ENCODE peak calls at places on chromosomes 7 and 10, in seven cellular contexts. W is upper lobe of right lung, B is left ventricle myocardium inferior, T is breast epithelium, F is AG10803, H is thoracic aorta, E is astrocyte of the cerebellum. M is an unnamed sample.

GRCh38 chr10:61784354-61785131 is 117.0 kb upstream of the ARID5B start:
- DNase-seq in F (no peak), E (no peak), W (no peak), T (no peak), H (no peak), B (no peak), M (no peak)

GRCh38 chr10:133419211-133419950 is 5.0 kb downstream of the SPRN start:
- DNase-seq in F (no peak), E (no peak), B (no peak), T (peak; percentile 45), H (no peak), W (no peak), M (no peak)

GRCh38 chr10:131858118-131858515 is 42.7 kb upstream of the PPP2R2D start:
- DNase-seq in B (no peak), F (no peak), H (no peak), W (peak; percentile 41), E (no peak), T (peak; percentile 42), M (no peak)

GRCh38 chr7:479948-480499 is 39.6 kb downstream of the PDGFA start:
- DNase-seq in F (no peak), W (peak; percentile 45), H (no peak), E (no peak), B (peak; percentile 10), T (no peak), M (no peak)

GRCh38 chr10:97574374-97575100 is 2.0 kb downstream of the ANKRD2 start:
- DNase-seq in F (peak; percentile 84), E (no peak), B (peak; percentile 60), T (peak; percentile 87), H (peak; percentile 35), W (peak; percentile 80), M (peak; percentile 78)

GRCh38 chr10:114100848-114101741 is 57.4 kb downstream of the ADRB1 start:
- DNase-seq in W (no peak), B (peak; percentile 46), F (peak; percentile 15), T (peak; percentile 54), H (no peak), E (peak; percentile 33), M (peak; percentile 46)

GRCh38 chr7:2044311-2044882 is 188.3 kb downstream of the MAD1L1 start:
- DNase-seq in H (no peak), E (no peak), B (peak; percentile 7), T (no peak), F (no peak), W (peak; percentile 48), M (no peak)

GRCh38 chr7:40057292-40057691 is 77.1 kb downstream of the MPLKIP start:
- DNase-seq in W (no peak), F (peak; percentile 31), H (no peak), E (no peak), T (no peak), B (no peak), M (peak; percentile 48)

GRCh38 chr7:4724648-4725013 is 42.5 kb downstream of the FOXK1 start:
- DNase-seq in E (no peak), W (no peak), B (no peak), F (peak; percentile 21), T (no peak), H (no peak), M (peak; percentile 48)

GRCh38 chr7:48139461-48139860 is 31.8 kb upstream of the ABCA13 start:
- DNase-seq in T (no peak), H (no peak), E (no peak), F (peak; percentile 33), B (no peak), W (no peak), M (peak; percentile 15)

GRCh38 chr7:17062433-17063383 is 180.9 kb upstream of the AGR3 start:
- DNase-seq in F (no peak), W (no peak), T (no peak), B (no peak), H (no peak), E (no peak), M (peak; percentile 41)

GRCh38 chr10:7277874-7278273 is 133.0 kb downstream of the SFMBT2 start:
- DNase-seq in B (no peak), F (no peak), W (no peak), E (no peak), H (no peak), T (no peak), M (no peak)

GRCh38 chr7:155256761-155257481 is 40.8 kb upstream of the INSIG1 start:
- DNase-seq in T (no peak), W (no peak), B (no peak), F (peak; percentile 22), E (no peak), H (no peak), M (no peak)

GRCh38 chr10:110172155-110172554 is 35.2 kb upstream of the MXI1 start:
- DNase-seq in H (no peak), B (no peak), E (no peak), F (no peak), T (no peak), W (no peak), M (no peak)
- TF ChIP-seq CTCF in H (no peak), B (no peak), E (no peak), F (no peak), T (no peak), W (no peak), M (no peak)

DNA sequence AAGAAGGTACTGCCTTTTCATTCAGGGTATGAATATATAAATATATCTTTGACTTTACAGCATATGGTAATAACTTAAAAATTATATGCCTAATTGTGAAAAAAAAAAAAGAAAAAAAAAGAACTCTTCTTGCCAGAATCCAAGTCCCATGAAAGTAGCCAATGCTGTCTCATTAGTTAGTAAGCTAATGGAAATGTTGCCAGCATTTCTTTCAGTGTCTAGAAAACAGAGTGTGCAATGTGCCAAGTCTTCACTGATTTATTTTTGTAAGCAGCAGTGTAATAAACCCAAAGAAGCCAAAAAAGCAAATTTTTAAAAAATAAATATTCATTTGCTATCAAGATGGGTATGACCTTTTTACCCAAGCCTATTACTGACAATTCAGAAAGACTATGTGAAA is 31.1 kb upstream of the LRRN3 start:
- DNase-seq in W (no peak), F (peak; percentile 18), E (no peak), H (no peak), B (no peak), T (no peak), M (no peak)
- H3K4me3 ChIP-seq in W (no peak overlapping the region), F (no peak overlapping the region), E (no peak overlapping the region), H (no peak overlapping the region), B (no peak overlapping the region), T (no peak overlapping the region), M (no peak overlapping the region)

DNA sequence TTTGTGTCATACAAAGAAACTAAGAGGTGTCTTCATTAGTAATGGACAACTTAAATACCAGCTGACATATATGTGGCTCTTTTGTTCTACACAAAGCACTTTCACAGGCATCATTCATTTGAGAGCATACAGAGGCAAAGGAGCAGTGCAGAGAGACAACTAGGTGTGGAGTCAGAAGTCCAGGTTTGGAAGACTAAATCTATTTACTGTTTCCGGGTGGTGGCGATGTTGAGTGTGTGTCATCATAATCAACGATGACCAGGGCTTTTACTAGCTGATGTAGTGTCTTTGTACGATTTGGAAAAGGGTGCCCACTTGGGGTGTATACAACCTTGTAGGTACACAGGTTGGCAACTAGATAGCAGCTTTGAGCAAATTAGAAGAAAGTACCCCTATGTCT is 195.5 kb upstream of the CCDC6 start:
- DNase-seq in E (no peak), T (no peak), B (no peak), H (no peak), F (no peak), W (no peak), M (no peak)
- TF ChIP-seq CTCF in E (no peak), T (no peak), B (no peak), H (no peak), F (no peak), W (no peak), M (no peak)

GRCh38 chr10:80540644-80541143 is 3.0 kb downstream of the SH2D4B start:
- DNase-seq in B (no peak), E (no peak), H (no peak), F (no peak), T (no peak), W (no peak), M (no peak)
- H3K4me3 ChIP-seq in B (peak overlapping the region; percentile 45), E (no peak overlapping the region), H (no peak overlapping the region), F (no peak overlapping the region), T (peak overlapping the region; percentile 31), W (peak overlapping the region; percentile 14), M (no peak overlapping the region)

GRCh38 chr10:90718185-90718584 is 139.7 kb downstream of the HTR7 start:
- DNase-seq in E (no peak), B (no peak), W (no peak), T (no peak), H (no peak), F (no peak), M (peak; percentile 35)
- TF ChIP-seq CTCF in E (peak; percentile 40), B (peak; percentile 26), W (no peak), T (no peak), H (no peak), F (no peak), M (peak; percentile 25)

GRCh38 chr7:55066479-55066878 is 47.7 kb downstream of the EGFR start:
- DNase-seq in F (peak; percentile 77), E (no peak), W (no peak), H (no peak), T (no peak), B (no peak), M (peak; percentile 54)

GRCh38 chr7:55066938-55067337 is 48.1 kb downstream of the EGFR start:
- DNase-seq in T (no peak), H (no peak), E (no peak), W (no peak), F (no peak), B (no peak), M (no peak)

GRCh38 chr7:55065079-55065478 is 46.3 kb downstream of the EGFR start:
- DNase-seq in E (peak; percentile 93), T (no peak), W (no peak), H (no peak), F (peak; percentile 99), B (no peak), M (peak; percentile 99)

GRCh38 chr7:55063633-55064032 is 44.8 kb downstream of the EGFR start:
- DNase-seq in T (no peak), E (no peak), H (no peak), B (no peak), F (peak; percentile 61), W (no peak), M (peak; percentile 75)

DNA sequence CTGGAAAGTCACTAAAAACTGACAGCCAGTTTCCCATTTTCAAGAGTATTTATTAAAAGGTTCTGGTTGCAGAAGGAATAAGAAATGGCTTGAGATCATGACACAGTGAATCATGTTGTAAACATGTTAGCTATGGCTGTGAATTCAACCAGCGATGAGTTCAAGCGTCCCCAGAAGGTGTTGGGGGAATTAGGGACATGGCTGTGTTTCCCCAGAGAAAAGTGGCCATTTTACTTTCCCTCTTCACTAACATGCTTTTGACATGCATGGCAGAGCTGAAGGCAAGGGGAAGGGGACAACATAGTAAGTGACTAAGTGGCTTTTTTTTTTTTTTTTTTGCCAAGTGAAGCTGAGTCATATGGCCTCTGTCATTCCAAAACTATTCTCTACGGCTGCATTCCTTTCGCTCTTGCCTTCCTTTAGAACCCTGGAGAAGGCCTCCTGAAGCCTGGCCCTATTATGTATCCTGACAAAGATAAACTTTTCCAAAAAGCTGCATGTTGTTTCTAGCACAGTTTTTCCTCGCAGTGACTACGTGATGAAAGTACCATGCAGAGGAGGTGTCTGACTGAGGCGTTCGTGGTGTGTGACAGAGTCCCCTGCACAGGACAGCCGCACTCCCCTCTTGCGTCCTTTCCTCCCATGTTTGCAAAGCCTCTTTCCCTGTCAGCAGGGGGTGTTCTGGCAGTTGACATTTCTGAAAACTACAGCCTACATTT is 46.9 kb downstream of the EGFR start:
- DNase-seq in T (no peak), E (peak; percentile 70), F (peak; percentile 91), B (no peak), W (no peak), H (no peak), M (peak; percentile 97)
- H3K4me3 ChIP-seq in T (peak overlapping the region; percentile 9), E (no peak overlapping the region), F (peak overlapping the region; percentile 43), B (no peak overlapping the region), W (no peak overlapping the region), H (peak overlapping the region; percentile 45), M (no peak overlapping the region)